ENCODE peak calls at places on chromosomes 2 and 18, in ten cellular contexts. K is neural crest cell; C is HFFc6; M is pancreas; N is endothelial cell of umbilical vein; X is AG04449; G is PC-9; Z is activated CD8-positive, alpha-beta T cell treated with anti-CD3 and anti-CD28 coated beads for 36 hours; E is RWPE2; Y is GM13976. T is an unnamed sample.

GRCh38 chr2:109272461-109272860 is 143.5 kb downstream of the SH3RF3 start:
- DNase-seq in M (no peak), Z (no peak), X (no peak), K (no peak), G (no peak), N (no peak), E (no peak), C (no peak), Y (no peak), T (no peak)

GRCh38 chr2:133892352-133892913 is 324.2 kb upstream of the NCKAP5 start:
- DNase-seq in M (no peak), G (no peak), Z (no peak), K (no peak), C (no peak), X (no peak), Y (no peak), N (no peak), E (no peak), T (no peak)

GRCh38 chr18:21741511-21742322 is 1.1 kb downstream of the MIB1 start:
- DNase-seq in C (no peak), E (no peak), Y (peak), N (peak), Z (peak), K (peak), M (peak), G (no peak), X (no peak), T (no peak)

GRCh38 chr2:37993135-37993534 is 68.0 kb downstream of the RMDN2 start:
- DNase-seq in K (no peak), G (no peak), X (no peak), Z (no peak), C (no peak), M (no peak), N (no peak), E (no peak), Y (no peak), T (no peak)

GRCh38 chr2:96427917-96428316 is 77.2 kb downstream of the NEURL3 start:
- DNase-seq in Y (no peak), K (no peak), N (peak), E (peak), C (peak), Z (peak), M (no peak), G (peak), X (peak), T (no peak)

GRCh38 chr2:1680222-1681016 is 63.9 kb downstream of the PXDN start:
- DNase-seq in K (no peak), X (no peak), Z (no peak), Y (no peak), E (no peak), N (no peak), C (no peak), M (no peak), G (no peak), T (no peak)

GRCh38 chr18:8373486-8373885 is 235.8 kb upstream of the RAB12 start:
- DNase-seq in N (no peak), C (no peak), K (no peak), Y (no peak), E (no peak), M (no peak), G (no peak), Z (no peak), X (no peak), T (no peak)

GRCh38 chr2:160429248-160430000 is 64.2 kb downstream of the RBMS1 start:
- DNase-seq in M (no peak), C (peak), N (peak), Y (no peak), G (peak), X (no peak), E (no peak), Z (no peak), K (no peak), T (no peak)

GRCh38 chr2:65589667-65590066 is 157.3 kb upstream of the SPRED2 start:
- DNase-seq in C (no peak), K (no peak), Z (no peak), M (no peak), X (no peak), E (no peak), Y (no peak), G (no peak), N (no peak), T (no peak)

DNA sequence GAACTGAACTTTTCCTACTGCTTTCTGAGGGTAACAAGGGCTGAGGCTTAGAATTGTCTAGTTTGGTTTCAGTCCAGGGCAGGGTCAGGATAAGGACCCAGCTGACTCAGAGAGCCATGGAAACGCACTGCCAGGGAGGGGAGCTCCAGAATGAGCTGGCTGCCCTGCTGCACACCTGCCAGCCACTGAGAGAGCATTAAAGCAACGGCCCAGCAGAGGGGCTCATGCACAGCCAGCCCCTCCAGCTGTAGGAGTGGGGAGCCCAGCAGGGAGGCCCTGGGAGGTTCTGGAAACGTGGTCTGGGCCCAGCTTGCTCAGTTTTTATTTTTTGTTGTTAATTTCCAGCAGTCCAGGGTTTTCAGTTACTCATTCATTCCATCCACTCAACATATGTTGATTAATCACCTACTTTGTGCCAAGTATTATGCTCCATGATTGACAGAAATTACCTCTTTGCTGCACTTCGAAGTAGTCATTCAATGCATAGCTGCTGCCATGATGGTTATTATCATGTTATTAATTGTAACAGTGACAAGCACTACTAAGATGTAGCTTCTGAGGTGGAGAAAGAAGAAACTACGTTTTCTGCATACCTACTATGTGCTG is 156.2 kb downstream of the MSH2 start:
- DNase-seq in E (no peak), Z (no peak), K (no peak), G (no peak), C (no peak), X (no peak), Y (no peak), N (no peak), M (no peak), T (no peak)
- TF ChIP-seq CTCF in E (no peak), Z (no peak), K (no peak), G (no peak), C (no peak), X (no peak), Y (no peak), N (no peak), M (no peak), T (no peak)

GRCh38 chr2:191870744-191871143 is 23.9 kb upstream of the CAVIN2 start:
- DNase-seq in E (no peak), G (no peak), M (no peak), X (no peak), N (peak), Z (no peak), K (no peak), Y (no peak), C (no peak), T (no peak)

GRCh38 chr2:191866675-191867506 is 20.0 kb upstream of the CAVIN2 start:
- DNase-seq in M (no peak), Z (no peak), E (peak), C (peak), K (no peak), X (peak), N (peak), Y (no peak), G (peak), T (no peak)

GRCh38 chr2:191869781-191870180 is 22.9 kb upstream of the CAVIN2 start:
- DNase-seq in K (no peak), G (no peak), Y (no peak), X (no peak), E (no peak), Z (no peak), C (no peak), M (no peak), N (peak), T (no peak)

GRCh38 chr2:191867507-191867847 is 20.6 kb upstream of the CAVIN2 start:
- DNase-seq in Z (no peak), X (no peak), M (no peak), Y (no peak), N (no peak), C (no peak), E (no peak), K (no peak), G (no peak), T (no peak)

DNA sequence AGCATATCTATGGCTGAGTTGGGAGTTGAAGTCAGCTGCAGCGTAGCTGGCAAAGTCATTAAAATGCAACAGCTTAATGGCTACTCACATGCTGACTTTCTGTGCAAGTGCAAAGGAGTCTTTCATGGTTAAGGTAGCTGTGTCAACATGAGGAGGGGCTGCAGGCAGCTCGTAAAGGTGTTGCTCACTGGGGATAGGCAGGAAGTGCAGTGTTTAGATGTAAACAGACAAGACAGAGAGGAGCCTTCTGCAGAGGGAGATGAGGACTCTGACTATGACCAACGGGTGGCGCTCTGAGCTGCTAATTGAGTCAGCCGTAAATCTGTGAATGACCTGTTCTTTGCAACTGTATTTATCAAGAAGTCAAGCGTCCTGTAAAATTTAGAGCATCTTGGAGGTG is 22.3 kb upstream of the CAVIN2 start:
- DNase-seq in Y (no peak), E (no peak), X (no peak), C (peak), Z (peak), G (no peak), M (no peak), K (peak), N (peak), T (no peak)
- TF ChIP-seq CTCF in Y (peak), E (no peak), X (peak), C (peak), Z (no peak), G (no peak), M (no peak), K (peak), N (peak), T (peak)

DNA sequence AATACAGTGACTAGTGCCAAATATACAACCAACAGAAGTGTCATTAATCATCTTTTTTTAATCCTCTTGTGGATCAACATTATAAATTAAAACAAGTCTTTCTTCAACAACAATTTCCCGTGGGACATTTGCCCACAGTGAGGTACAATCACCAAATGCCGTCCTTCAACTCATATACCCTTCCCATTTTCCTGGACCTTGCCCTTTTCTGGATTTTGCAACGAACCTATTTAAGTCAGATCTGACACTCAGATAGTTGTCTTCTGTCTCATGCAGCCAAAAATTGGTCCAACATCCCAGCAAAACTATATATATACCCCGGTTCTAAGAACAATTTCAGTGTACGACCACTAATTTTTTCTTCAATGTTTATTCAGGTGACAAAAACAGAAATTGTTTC is 324.0 kb downstream of the DSEL start:
- DNase-seq in Z (no peak), E (no peak), C (no peak), N (no peak), Y (no peak), K (no peak), M (no peak), X (no peak), G (no peak), T (no peak)
- TF ChIP-seq CTCF in Z (no peak), E (no peak), C (no peak), N (no peak), Y (no peak), K (no peak), M (no peak), X (no peak), G (no peak), T (no peak)

DNA sequence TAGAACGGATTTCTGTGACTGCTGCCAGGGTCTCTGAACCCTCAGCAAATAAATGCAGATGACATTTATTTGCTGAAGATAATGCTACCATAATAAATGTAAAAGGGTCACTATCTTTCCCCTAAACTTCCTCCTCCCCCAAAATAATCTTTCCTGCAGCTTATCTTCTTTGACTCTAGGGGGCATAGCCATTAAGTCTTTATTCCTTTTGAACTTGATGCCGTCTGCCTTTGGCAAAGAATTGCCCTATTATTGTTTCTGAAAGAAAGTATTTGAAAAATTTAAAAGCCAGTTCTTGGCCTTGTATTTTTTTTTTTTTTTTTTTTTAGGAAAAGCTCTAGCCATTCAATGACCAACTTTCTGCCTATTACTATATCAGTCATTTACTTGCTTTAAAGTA is 63.5 kb upstream of the ACSL3 start:
- DNase-seq in X (peak), Z (no peak), Y (peak), G (peak), E (no peak), K (no peak), C (peak), N (peak), M (no peak), T (no peak)
- TF ChIP-seq CTCF in X (peak), Z (peak), Y (peak), G (peak), E (peak), K (peak), C (peak), N (peak), M (no peak), T (peak)

DNA sequence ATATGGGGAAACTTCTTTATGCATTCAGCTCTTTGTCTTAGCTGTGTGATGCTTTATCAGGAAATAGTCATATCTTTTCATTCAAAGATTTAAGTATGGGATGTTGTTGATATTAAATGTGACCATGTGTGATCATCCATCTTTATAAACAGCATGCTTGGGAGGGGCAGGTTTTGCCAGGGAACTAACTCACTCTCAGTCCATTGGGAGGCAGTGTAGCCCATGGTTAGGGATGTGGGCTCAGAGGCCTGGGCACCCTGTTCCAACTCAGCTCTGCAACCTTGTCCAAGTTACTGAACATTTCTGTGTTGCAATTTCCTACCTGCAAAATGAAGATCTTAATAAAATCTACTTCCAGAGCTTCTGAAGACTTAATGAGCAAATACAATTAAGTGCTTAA is 92.0 kb upstream of the BCL2L11 start:
- DNase-seq in M (no peak), E (no peak), Y (no peak), X (no peak), Z (peak), C (no peak), N (peak), G (no peak), K (no peak), T (no peak)
- TF ChIP-seq CTCF in M (no peak), E (no peak), Y (no peak), X (no peak), Z (no peak), C (peak), N (peak), G (peak), K (peak), T (no peak)

GRCh38 chr2:119011162-119011909 is 69.3 kb downstream of the MARCO start:
- DNase-seq in K (peak), E (no peak), C (no peak), X (no peak), N (peak), Y (peak), M (peak), Z (peak), G (no peak), T (peak)
- TF ChIP-seq CTCF in K (peak), E (peak), C (peak), X (peak), N (peak), Y (peak), M (peak), Z (peak), G (peak), T (peak)

GRCh38 chr18:63099848-63100625 is 219.5 kb downstream of the BCL2 start:
- DNase-seq in Y (peak), M (peak), Z (no peak), G (no peak), E (no peak), C (no peak), N (no peak), K (no peak), X (no peak), T (no peak)
- TF ChIP-seq CTCF in Y (no peak), M (no peak), Z (no peak), G (no peak), E (no peak), C (no peak), N (no peak), K (no peak), X (no peak), T (no peak)

GRCh38 chr2:31079665-31080064 is 58.6 kb downstream of the GALNT14 start:
- DNase-seq in E (no peak), X (no peak), Y (no peak), N (no peak), K (peak), C (no peak), G (no peak), M (no peak), Z (no peak), T (no peak)
- TF ChIP-seq CTCF in E (no peak), X (peak), Y (no peak), N (no peak), K (peak), C (peak), G (no peak), M (no peak), Z (no peak), T (no peak)

DNA sequence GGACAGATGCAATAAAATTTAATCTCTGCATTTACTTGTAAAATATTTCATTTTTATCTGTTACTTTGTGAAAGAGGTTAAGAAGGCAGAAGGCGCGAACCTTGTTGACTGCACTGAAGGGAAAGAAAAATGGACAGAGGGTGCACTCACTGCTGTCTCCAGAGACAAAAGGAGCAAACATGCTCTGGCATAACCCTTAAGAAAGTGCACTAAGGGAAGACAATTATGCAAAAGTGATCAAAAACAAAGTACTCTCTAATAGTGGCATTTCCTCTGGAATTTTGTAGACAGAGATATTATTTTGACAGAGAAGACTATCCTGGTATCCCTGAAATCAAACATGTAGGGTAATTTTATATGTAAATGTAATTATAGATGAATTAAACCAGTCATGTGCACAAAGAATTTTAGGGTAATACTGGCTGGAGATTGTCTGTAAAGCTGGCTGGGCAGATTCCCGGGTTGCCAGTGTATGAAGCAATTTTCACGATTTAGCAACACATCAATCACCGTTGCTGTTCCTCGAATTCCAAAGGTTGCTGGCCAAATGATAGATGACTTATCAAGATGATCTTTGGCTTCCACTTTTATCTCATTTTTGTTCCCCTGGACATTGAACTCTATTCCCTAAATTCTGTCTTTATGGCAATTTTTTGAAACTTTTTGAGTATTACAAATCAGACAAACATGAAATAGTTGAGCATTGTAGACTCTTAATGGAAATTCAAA is 1176.8 kb downstream of the SUCLG1 start:
- DNase-seq in X (no peak), Z (no peak), N (no peak), E (no peak), K (no peak), C (no peak), Y (no peak), M (no peak), G (no peak), T (no peak)
- TF ChIP-seq CTCF in X (no peak), Z (no peak), N (no peak), E (no peak), K (no peak), C (no peak), Y (no peak), M (no peak), G (no peak), T (no peak)

T was measured in D721Med.